ENCODE peak calls at places on chromosomes 12 and 14, in five cellular contexts. D is GM12878, T is SK-N-SH, A is HepG2, L is K562. F is an unnamed sample.

GRCh38 chr12:131112016-131112415 is 158.3 kb downstream of the ADGRD1 start:
- DNase-seq in L (no peak), T (peak), D (no peak), A (no peak), F (no peak)

GRCh38 chr12:2642176-2642892 is 152.4 kb upstream of the FKBP4 start:
- DNase-seq in T (no peak), L (no peak), A (no peak), D (no peak), F (no peak)

GRCh38 chr12:27899151-27899661 is 73.3 kb downstream of the PTHLH start:
- DNase-seq in L (no peak), D (no peak), T (no peak), A (peak), F (no peak)

GRCh38 chr14:54291491-54292191 is 105.2 kb upstream of the CDKN3 start:
- DNase-seq in L (no peak), D (no peak), T (no peak), A (peak), F (no peak)

GRCh38 chr12:46153267-46153872 is 115.5 kb downstream of the SLC38A1 start:
- DNase-seq in T (peak), A (peak), D (no peak), L (peak), F (peak)

GRCh38 chr12:56806303-56806702 is 43.2 kb downstream of the HSD17B6 start:
- DNase-seq in T (no peak), D (no peak), A (no peak), L (no peak), F (no peak)

GRCh38 chr14:95858893-95859292 is 17.7 kb upstream of the TUNAR start:
- DNase-seq in D (no peak), L (no peak), A (no peak), T (no peak), F (no peak)

GRCh38 chr12:32197421-32197820 is 90.8 kb downstream of the BICD1 start:
- DNase-seq in T (no peak), A (no peak), L (no peak), D (no peak), F (no peak)

GRCh38 chr12:52900166-52900895 is 4.5 kb downstream of the KRT8 start:
- DNase-seq in A (no peak), D (no peak), T (no peak), L (no peak), F (no peak)

GRCh38 chr14:22558221-22558913 is 30.7 kb downstream of the DAD1 start:
- DNase-seq in A (peak), L (peak), T (no peak), D (no peak), F (no peak)

GRCh38 chr14:36942522-36943245 is 229.7 kb downstream of the SLC25A21 start:
- DNase-seq in A (no peak), L (peak), T (no peak), D (no peak), F (no peak)

GRCh38 chr12:21651821-21652220 is 5.8 kb downstream of the LDHB start:
- DNase-seq in D (no peak), L (no peak), T (no peak), A (no peak), F (no peak)

GRCh38 chr14:50806241-50806933 is 24.6 kb downstream of the NIN start:
- DNase-seq in T (no peak), L (no peak), A (no peak), D (no peak), F (no peak)

GRCh38 chr12:118371354-118372282 is 1.1 kb downstream of the TAOK3 start:
- DNase-seq in D (no peak), T (peak), A (no peak), L (peak), F (peak)

GRCh38 chr12:130121246-130122005 is 40.8 kb upstream of the FZD10 start:
- DNase-seq in A (no peak), T (no peak), L (no peak), D (no peak), F (no peak)

GRCh38 chr14:67846029-67846610 is 26.5 kb downstream of the RAD51B start:
- DNase-seq in T (no peak), L (no peak), D (no peak), A (no peak), F (no peak)

GRCh38 chr14:69052181-69052601 is 73.1 kb upstream of the ACTN1 start:
- DNase-seq in D (no peak), T (no peak), L (no peak), A (no peak), F (no peak)

GRCh38 chr14:91350813-91351507 is 66.7 kb downstream of the CCDC88C start:
- DNase-seq in T (no peak), L (no peak), A (no peak), D (peak), F (no peak)

GRCh38 chr14:32560213-32560857 is 231.2 kb downstream of the AKAP6 start:
- DNase-seq in D (no peak), T (peak), L (peak), A (peak), F (peak)

GRCh38 chr12:105240233-105240632 is 4.3 kb upstream of the APPL2 start:
- DNase-seq in D (no peak), T (no peak), A (no peak), L (no peak), F (no peak)

GRCh38 chr12:32522322-32523221 is 123.2 kb downstream of the FGD4 start:
- DNase-seq in A (no peak), D (peak), T (no peak), L (no peak), F (no peak)

GRCh38 chr12:122995503-122996187 is 15.2 kb downstream of the ARL6IP4 start:
- DNase-seq in L (no peak), D (no peak), T (no peak), A (no peak), F (no peak)

GRCh38 chr14:78606111-78606510 is 435.9 kb downstream of the NRXN3 start:
- DNase-seq in D (no peak), L (no peak), A (no peak), T (no peak), F (no peak)

GRCh38 chr14:32044454-32044853 is 32.6 kb upstream of the ARHGAP5 start:
- DNase-seq in D (no peak), L (no peak), T (no peak), A (no peak), F (no peak)

GRCh38 chr12:13049816-13050215 is 5.6 kb downstream of the FAM234B start:
- DNase-seq in L (no peak), D (no peak), A (no peak), T (no peak), F (no peak)

GRCh38 chr14:103016594-103016993 is 40.8 kb downstream of the CDC42BPB start:
- DNase-seq in D (no peak), A (no peak), L (no peak), T (no peak), F (no peak)

GRCh38 chr12:30706476-30706875 is 10.8 kb upstream of the IPO8 start:
- DNase-seq in L (no peak), T (no peak), D (no peak), A (no peak), F (no peak)

GRCh38 chr14:76924363-76925151 is 98.3 kb downstream of the LRRC74A start:
- DNase-seq in T (peak), A (peak), D (no peak), L (no peak), F (no peak)

GRCh38 chr12:13247596-13247995 is 51.1 kb downstream of the EMP1 start:
- DNase-seq in L (no peak), A (no peak), D (no peak), T (no peak), F (no peak)

GRCh38 chr12:130959632-130960031 is 5.9 kb downstream of the ADGRD1 start:
- DNase-seq in T (no peak), A (no peak), L (no peak), D (no peak), F (no peak)

GRCh38 chr14:82915381-82915780 is 1381.7 kb upstream of the SEL1L start:
- DNase-seq in D (no peak), L (no peak), T (no peak), A (no peak), F (no peak)

GRCh38 chr12:81759215-81759991 is at the start of gene PPFIA2:
- DNase-seq in D (no peak), A (no peak), L (no peak), T (peak), F (peak)

GRCh38 chr12:57242329-57242690 is 8.7 kb downstream of the STAC3 start:
- DNase-seq in L (no peak), A (no peak), T (peak), D (no peak), F (no peak)

GRCh38 chr12:104736307-104736706 is 221.8 kb downstream of the SLC41A2 start:
- DNase-seq in A (no peak), L (no peak), T (peak), D (no peak), F (no peak)

GRCh38 chr12:91502208-91502607 is 319.6 kb upstream of the DCN start:
- DNase-seq in L (no peak), T (no peak), D (no peak), A (no peak), F (no peak)

GRCh38 chr12:100826323-100826722 is 31.7 kb downstream of the ANO4 start:
- DNase-seq in T (no peak), A (peak), L (peak), D (no peak), F (peak)

GRCh38 chr14:95609398-95609990 is 74.6 kb downstream of the GLRX5 start:
- DNase-seq in A (peak), D (no peak), L (peak), T (peak), F (peak)

GRCh38 chr12:113684053-113684907 is 212.6 kb upstream of the LHX5 start:
- DNase-seq in D (no peak), T (peak), A (no peak), L (no peak), F (no peak)

GRCh38 chr14:94397899-94398479 is 9.6 kb upstream of the SERPINA1 start:
- DNase-seq in A (no peak), L (no peak), D (no peak), T (no peak), F (no peak)

GRCh38 chr12:43407816-43408645 is 144.0 kb downstream of the ADAMTS20 start:
- DNase-seq in T (no peak), A (no peak), D (no peak), L (no peak), F (no peak)

DNA sequence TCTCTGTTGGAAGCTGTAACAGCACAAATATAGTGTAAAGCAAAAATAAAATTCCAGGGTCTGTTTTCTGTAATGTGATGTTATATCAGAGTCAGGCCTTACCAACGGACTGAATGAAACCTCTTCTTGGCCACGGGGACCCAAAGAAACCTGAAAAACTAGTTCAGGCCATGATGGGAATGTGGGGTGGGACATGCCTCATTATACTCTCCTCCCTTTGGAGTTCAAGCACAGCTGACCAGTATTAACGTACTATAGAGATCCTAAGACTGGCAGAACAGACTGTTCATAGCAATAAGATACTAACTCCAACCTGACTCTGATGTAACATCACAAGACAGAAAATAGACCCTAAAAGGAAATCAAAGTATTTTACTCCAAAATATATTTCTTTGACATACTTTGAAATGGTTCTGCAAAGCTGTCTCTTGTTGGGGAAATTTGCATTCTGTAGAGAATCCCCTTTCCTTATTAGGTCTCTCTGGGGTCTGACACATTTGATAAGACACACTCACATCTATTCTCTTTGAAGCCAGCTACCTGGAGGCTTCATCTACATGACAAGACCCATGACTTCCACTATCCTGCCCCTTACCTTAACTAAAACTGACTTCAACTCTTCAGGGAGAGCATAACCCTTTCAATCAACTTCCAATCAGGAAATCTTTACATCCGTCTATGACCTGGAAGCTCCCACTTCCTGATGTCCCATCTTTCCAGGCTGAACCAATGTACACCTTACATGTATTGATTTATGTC is 444.6 kb downstream of the SOX5 start:
- DNase-seq in A (no peak), D (no peak), T (no peak), L (no peak), F (no peak)
- TF ChIP-seq FOXM1 in A (no peak), D (no peak), T (no peak), L (no peak), F (no peak)

GRCh38 chr14:66563731-66564130 is 55.8 kb downstream of the GPHN start:
- DNase-seq in A (no peak), D (no peak), L (no peak), T (no peak), F (no peak)

GRCh38 chr14:66572836-66573235 is 64.9 kb downstream of the GPHN start:
- DNase-seq in A (no peak), L (no peak), T (no peak), D (no peak), F (no peak)

DNA sequence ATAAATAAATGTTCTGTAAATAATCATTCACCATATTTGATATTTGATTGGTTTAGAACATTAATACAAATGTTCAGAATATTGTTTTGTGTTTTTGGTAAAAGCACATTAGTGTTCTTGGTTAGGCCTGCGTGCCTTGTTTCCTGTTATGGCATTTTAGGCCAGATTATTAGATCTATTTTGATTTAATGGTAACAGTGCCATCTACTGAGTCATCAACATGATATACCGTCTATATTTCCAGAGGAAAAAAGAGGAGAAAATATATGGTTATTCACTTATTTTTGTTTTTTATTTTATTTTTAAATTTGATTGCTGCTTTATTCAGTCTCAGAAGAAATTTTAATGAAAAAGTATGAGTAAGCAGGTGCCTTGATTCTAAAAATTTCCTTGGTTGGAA is 60.3 kb downstream of the GPHN start:
- DNase-seq in D (no peak), A (no peak), L (no peak), T (no peak), F (no peak)
- TF ChIP-seq FOXM1 in D (no peak), A (no peak), L (no peak), T (no peak), F (no peak)

DNA sequence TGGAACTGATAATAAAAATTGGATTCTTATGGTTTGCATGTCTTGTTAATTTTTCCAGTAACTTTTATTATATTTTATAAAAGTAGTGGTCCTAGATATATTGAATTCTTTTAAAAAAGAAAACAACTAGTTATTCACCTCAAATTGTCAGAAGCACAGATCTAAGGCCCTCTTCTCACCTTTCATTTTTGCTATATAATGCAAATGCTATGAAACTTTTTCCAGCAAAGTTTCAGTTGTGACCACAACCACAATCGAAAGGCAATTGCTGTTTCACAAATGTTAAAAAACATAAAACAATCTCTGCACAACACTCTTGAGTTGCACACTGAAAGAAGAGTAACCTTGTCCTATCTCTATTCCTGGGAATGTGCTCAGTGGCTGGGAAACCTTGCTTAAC is 479.8 kb upstream of the FLRT2 start:
- DNase-seq in A (no peak), L (no peak), D (no peak), T (no peak), F (no peak)
- TF ChIP-seq FOXM1 in A (no peak), L (no peak), D (no peak), T (no peak), F (no peak)

GRCh38 chr14:99572173-99572999 is 31.6 kb downstream of the CCDC85C start:
- DNase-seq in T (peak), D (no peak), A (no peak), L (peak), F (no peak)
- TF ChIP-seq FOXM1 in T (no peak), D (no peak), A (no peak), L (peak), F (no peak)

DNA sequence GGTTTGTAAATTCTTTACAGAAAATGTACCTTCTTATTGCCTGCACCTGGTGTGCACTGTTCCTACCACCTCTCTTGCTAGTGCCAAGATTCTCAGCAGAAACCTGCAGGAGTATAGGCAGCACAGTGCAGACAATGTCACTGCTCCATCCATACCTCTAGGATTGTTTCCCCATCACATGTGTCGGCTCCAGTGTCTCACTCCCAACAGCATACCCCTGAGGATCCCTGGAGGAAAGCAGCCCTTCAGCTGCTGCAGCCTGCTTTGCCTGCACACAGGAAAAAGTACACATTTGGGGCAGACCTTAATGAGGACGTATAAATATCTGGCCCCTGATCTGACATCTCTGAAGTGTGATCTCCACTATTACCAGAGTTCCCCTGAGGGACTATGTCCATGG is 235.5 kb downstream of the MDGA2 start:
- DNase-seq in D (no peak), L (no peak), A (no peak), T (no peak), F (no peak)
- TF ChIP-seq FOXM1 in D (no peak), L (no peak), A (no peak), T (no peak), F (no peak)

DNA sequence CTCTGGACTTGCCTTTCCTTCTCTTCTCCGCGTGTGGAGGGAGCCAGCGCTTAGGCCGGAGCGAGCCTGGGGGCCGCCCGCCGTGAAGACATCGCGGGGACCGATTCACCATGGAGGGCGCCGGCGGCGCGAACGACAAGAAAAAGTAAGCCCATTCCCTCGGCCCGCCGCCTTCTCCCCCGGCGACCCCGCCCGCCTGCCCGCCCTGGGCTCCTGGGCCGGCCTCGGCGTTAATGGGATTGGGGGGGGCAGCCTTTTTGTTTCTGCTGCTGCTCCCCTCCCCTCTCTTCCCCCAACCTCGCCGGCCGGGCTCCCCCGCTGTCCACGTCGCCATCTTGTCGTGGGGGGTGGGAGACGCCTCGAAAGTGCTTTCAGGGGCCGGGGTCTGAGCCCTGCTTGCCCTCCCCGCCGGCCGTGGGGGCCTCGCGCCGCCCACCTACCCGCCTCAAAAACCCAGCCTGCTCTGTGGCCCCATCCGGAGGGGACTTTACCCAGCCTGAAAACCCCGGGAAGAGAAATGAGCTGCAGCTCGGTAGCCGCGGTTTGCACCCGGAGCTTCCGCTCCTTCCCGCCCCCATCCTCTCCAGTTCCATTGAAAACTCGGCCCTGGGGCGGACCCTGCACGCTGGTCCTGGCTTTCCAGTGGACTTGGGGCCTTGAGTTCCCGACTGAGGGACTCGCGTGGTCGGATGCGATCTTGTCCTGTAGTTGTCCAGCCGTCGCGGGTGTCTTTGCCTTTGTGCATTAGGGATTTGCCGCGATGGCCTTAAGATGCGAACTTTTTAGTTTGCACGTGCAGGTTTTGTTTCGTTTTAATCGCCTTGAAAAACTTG is 598 bp downstream of the HIF1A start:
- DNase-seq in A (peak), D (no peak), L (peak), T (peak), F (peak)
- TF ChIP-seq FOXM1 in A (peak), D (no peak), L (no peak), T (no peak), F (no peak)

DNA sequence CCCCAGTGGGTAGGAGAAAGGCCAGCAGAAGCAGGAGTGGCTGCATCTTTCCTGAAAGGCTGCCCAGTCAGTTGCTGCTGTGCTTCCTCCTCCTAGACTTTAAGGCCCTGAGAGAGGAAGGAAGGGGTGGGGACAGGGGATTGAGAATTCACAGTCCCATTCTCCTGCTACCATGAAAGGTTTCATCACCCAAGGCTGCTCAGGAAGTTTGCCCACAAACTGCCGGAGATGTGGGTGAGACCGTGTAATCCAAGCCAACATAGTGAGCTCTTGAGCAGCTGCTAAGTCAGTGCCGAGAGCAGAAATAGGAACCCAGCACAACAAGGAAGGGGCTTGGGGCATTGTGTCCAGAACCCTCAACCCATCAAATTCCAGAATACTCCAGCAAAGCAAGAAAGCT is at the start of gene CTSG:
- DNase-seq in D (no peak), T (no peak), L (no peak), A (no peak), F (no peak)
- TF ChIP-seq FOXM1 in D (no peak), T (no peak), L (no peak), A (no peak), F (no peak)

GRCh38 chr14:61528591-61529021 is 166.7 kb upstream of the HIF1A start:
- DNase-seq in T (no peak), A (no peak), D (no peak), L (no peak), F (no peak)
- TF ChIP-seq FOXM1 in T (no peak), A (no peak), D (no peak), L (no peak), F (no peak)

F was measured in HEK293T.